ENCODE peak calls at places on chromosome 9, in six cellular contexts. I is fibroblast of lung; D is heart left ventricle; U is Peyer's patch; G is psoas muscle; Q is CD4-positive, CD25-positive, alpha-beta regulatory T cell. N is an unnamed sample.

GRCh38 chr9:126915281-126915816 is 767 bp downstream of the RALGPS1 start:
- DNase-seq in I (no peak), D (peak; percentile 24), U (peak; percentile 94), G (peak; percentile 57), Q (peak; percentile 65), N (peak; percentile 52)

GRCh38 chr9:88816141-88816540 is 175.1 kb upstream of the S1PR3 start:
- DNase-seq in I (peak; percentile 97), D (no peak), U (no peak), G (no peak), Q (no peak), N (no peak)

GRCh38 chr9:127749090-127749787 is 14.1 kb upstream of the TOR2A start:
- DNase-seq in I (no peak), D (no peak), U (no peak), G (no peak), Q (no peak), N (no peak)

GRCh38 chr9:20205821-20206220 is 416.5 kb downstream of the MLLT3 start:
- DNase-seq in I (peak; percentile 19), D (no peak), U (no peak), G (no peak), Q (no peak), N (no peak)

GRCh38 chr9:87554177-87554940 is 56.7 kb downstream of the DAPK1 start:
- DNase-seq in I (no peak), D (no peak), U (no peak), G (no peak), Q (no peak), N (no peak)

GRCh38 chr9:117278020-117278419 is 136.8 kb downstream of the ASTN2 start:
- DNase-seq in I (no peak), D (no peak), U (no peak), G (no peak), Q (no peak), N (no peak)

GRCh38 chr9:136694163-136694864 is 7.1 kb upstream of the AGPAT2 start:
- DNase-seq in I (no peak), D (no peak), U (peak; percentile 87), G (peak; percentile 85), Q (no peak), N (peak; percentile 29)

GRCh38 chr9:16023466-16023865 is 470.6 kb downstream of the CCDC171 start:
- DNase-seq in I (peak; percentile 94), D (no peak), U (no peak), G (no peak), Q (no peak), N (no peak)

GRCh38 chr9:27377147-27377807 is 80.3 kb upstream of the EQTN start:
- DNase-seq in I (no peak), D (no peak), U (no peak), G (no peak), Q (no peak), N (no peak)

GRCh38 chr9:135083241-135083810 is 4.1 kb upstream of the OLFM1 start:
- DNase-seq in I (no peak), D (no peak), U (peak; percentile 21), G (no peak), Q (no peak), N (no peak)

GRCh38 chr9:121901616-121902015 is 191.5 kb downstream of the TTLL11 start:
- DNase-seq in I (peak; percentile 53), D (no peak), U (no peak), G (no peak), Q (no peak), N (no peak)

GRCh38 chr9:69200071-69200470 is 26.0 kb downstream of the TJP2 start:
- DNase-seq in I (peak; percentile 76), D (no peak), U (no peak), G (no peak), Q (no peak), N (no peak)

GRCh38 chr9:5085993-5086392 is 99.4 kb downstream of the INSL6 start:
- DNase-seq in I (no peak), D (no peak), U (no peak), G (no peak), Q (no peak), N (no peak)

GRCh38 chr9:107425110-107426025 is 64.2 kb downstream of the KLF4 start:
- DNase-seq in I (peak; percentile 41), D (peak; percentile 70), U (peak; percentile 78), G (peak; percentile 91), Q (peak; percentile 6), N (peak; percentile 33)

GRCh38 chr9:14198544-14199510 is 115.1 kb downstream of the NFIB start:
- DNase-seq in I (peak; percentile 75), D (peak; percentile 78), U (no peak), G (peak; percentile 86), Q (no peak), N (no peak)

GRCh38 chr9:72476617-72477375 is 44.6 kb upstream of the TMC1 start:
- DNase-seq in I (peak; percentile 90), D (no peak), U (no peak), G (no peak), Q (no peak), N (no peak)

GRCh38 chr9:135346438-135347050 is 133.0 kb upstream of the PPP1R26 start:
- DNase-seq in I (no peak), D (no peak), U (no peak), G (no peak), Q (no peak), N (no peak)

DNA sequence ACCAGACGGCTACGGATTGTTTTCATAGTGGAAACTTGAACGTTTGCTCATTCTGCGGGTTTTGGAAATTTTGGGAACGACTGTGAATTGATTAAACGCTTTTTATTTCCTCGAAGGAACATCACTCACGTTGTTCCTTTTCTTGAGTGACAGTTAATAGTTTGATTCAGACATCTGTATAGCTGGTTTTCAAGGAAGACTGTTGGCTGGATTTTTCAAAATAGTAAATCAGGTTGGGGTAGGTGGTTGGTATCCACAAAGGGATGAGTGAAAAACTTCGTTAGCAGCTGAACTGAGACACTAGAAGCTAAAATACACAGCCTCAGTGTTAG is 1.1 kb downstream of the TGFBR1 start:
- DNase-seq in I (no peak), D (no peak), U (no peak), G (no peak), Q (no peak), N (no peak)
- H3K4me1 ChIP-seq in I (peaks cover 11% of the 10 kb centered on the region), D (peaks cover 33% of the 10 kb centered on the region), U (peaks cover 34% of the 10 kb centered on the region), G (peaks cover 44% of the 10 kb centered on the region), Q (peaks cover 56% of the 10 kb centered on the region), N (peaks cover 61% of the 10 kb centered on the region)

GRCh38 chr9:130186051-130186450 is 13.8 kb downstream of the NCS1 start:
- DNase-seq in I (no peak), D (no peak), U (no peak), G (no peak), Q (no peak), N (no peak)
- H3K4me1 ChIP-seq in I (peaks cover 33% of the 10 kb centered on the region), D (no peaks in the 10 kb centered on the region), U (peaks cover 57% of the 10 kb centered on the region), G (no peaks in the 10 kb centered on the region), Q (no peaks in the 10 kb centered on the region), N (no peaks in the 10 kb centered on the region)

DNA sequence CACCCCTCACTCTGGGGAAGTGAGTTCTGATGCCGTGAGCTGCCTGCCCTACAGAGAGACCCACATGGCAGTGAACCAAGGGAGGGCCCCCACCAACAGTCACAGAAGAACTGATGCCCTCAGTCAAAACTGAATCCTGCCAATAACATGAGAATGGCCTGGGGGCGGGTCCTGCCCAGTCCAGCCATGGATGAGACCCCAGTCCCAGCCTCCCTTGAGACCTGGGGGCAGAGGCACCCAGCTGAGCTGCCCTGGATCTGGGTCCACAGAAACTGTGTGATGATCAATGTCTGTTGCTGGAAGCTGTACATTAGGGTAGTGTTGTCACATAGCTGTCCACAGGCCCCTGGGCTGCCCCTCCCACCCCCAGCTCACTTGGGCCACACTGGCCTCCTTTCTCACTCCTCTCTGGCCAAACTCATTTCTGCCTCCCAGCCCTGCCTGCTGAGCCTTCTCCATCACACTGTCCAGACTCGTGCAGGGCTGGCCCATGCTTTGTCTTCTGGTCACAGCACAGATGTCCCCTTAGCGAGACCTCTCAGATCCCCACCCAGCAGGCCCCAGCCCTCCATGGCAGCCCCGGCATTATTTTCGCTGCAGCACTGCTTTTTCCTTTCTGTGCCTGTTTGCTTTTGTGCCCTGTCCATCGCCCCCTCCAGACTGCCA is 16.8 kb downstream of the GBGT1 start:
- DNase-seq in I (no peak), D (no peak), U (no peak), G (no peak), Q (no peak), N (no peak)
- H3K4me1 ChIP-seq in I (peaks cover 11% of the 10 kb centered on the region), D (peaks cover 21% of the 10 kb centered on the region), U (peaks cover 65% of the 10 kb centered on the region), G (peaks cover 39% of the 10 kb centered on the region), Q (peaks cover 67% of the 10 kb centered on the region), N (peaks cover 55% of the 10 kb centered on the region)

GRCh38 chr9:92749934-92750315 is 14.7 kb downstream of the BICD2 start:
- DNase-seq in I (peak; percentile 26), D (no peak), U (no peak), G (no peak), Q (no peak), N (no peak)
- H3K4me1 ChIP-seq in I (peaks cover 35% of the 10 kb centered on the region), D (peaks cover 37% of the 10 kb centered on the region), U (peaks cover 44% of the 10 kb centered on the region), G (peaks cover 60% of the 10 kb centered on the region), Q (peaks cover 20% of the 10 kb centered on the region), N (peaks cover 38% of the 10 kb centered on the region)

GRCh38 chr9:38015267-38015666 is 53.8 kb downstream of the SHB start:
- DNase-seq in I (no peak), D (no peak), U (no peak), G (no peak), Q (no peak), N (no peak)

GRCh38 chr9:38018230-38018963 is 50.6 kb downstream of the SHB start:
- DNase-seq in I (no peak), D (no peak), U (no peak), G (no peak), Q (no peak), N (no peak)

GRCh38 chr9:38017885-38018186 is 51.2 kb downstream of the SHB start:
- DNase-seq in I (no peak), D (no peak), U (no peak), G (no peak), Q (no peak), N (no peak)

GRCh38 chr9:38017149-38017884 is 51.7 kb downstream of the SHB start:
- DNase-seq in I (peak; percentile 94), D (peak; percentile 79), U (no peak), G (peak; percentile 85), Q (no peak), N (no peak)

DNA sequence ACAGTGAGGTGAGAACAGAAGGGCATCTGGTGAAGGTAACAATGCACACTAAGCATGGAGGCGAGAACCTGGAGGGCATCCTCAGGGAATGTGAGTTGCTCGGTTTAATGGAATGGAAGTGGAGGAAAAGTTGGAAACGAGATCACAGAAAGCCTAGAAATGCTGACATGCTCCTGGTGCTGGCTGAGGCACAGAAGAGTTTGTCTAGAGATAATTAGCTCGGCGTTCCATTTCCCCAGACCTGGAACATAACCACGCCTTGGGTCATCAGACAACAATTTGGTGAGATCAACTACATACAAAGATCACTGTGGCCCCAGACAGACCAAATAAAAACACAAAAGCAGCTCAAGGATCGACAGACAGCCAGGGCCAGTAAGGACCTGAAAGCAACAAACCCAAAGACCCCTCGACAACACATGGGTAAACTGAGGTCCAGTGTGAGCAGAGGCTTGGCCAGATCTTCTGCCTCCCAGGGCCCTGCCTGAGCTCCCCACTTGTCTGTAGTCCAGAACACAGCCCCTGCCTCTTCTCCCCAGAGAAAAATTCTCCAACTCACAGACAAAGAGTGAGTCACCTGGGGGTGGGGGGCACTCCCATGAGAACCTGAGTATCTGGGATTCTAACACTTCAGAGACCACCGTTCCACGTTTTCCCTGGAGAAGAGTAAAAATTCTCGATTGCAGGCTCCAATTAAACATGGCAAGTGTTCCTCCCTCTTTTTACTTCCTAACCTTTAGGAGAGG is 52.5 kb downstream of the SHB start:
- DNase-seq in I (peak; percentile 93), D (no peak), U (no peak), G (no peak), Q (no peak), N (no peak)
- H3K4me1 ChIP-seq in I (peaks cover 16% of the 10 kb centered on the region), D (peaks cover 40% of the 10 kb centered on the region), U (peaks cover 19% of the 10 kb centered on the region), G (peaks cover 46% of the 10 kb centered on the region), Q (no peaks in the 10 kb centered on the region), N (no peaks in the 10 kb centered on the region)